ENCODE peak calls at places on chromosomes 6 and 20, in seven cellular contexts. P is AG04450; G is C1 segment of cervical spinal cord; F is activated naive CD8-positive, alpha-beta T cell treated with anti-CD3 and anti-CD28 coated beads, Interleukin-2, amount 10 ng/mL, durations not matched to agents 7 days and 5 days; D is aorta; V is GM13977; U is sciatic nerve. E is an unnamed sample.

GRCh38 chr6:116369540-116370327 is 1.0 kb upstream of the DSE start:
- DNase-seq in V (no peak), G (no peak), P (no peak), U (no peak), F (no peak), D (no peak), E (peak; percentile 26)

GRCh38 chr6:163711615-163712568 is 297.4 kb downstream of the QKI start:
- DNase-seq in D (peak; percentile 87), V (peak; percentile 31), F (no peak), U (peak; percentile 83), P (no peak), G (no peak), E (no peak)

GRCh38 chr6:9399916-9400315 is 964.6 kb upstream of the SLC35B3 start:
- DNase-seq in V (no peak), P (no peak), F (no peak), D (no peak), G (no peak), U (no peak), E (no peak)

GRCh38 chr6:159862103-159862502 is 28.7 kb upstream of the MAS1 start:
- DNase-seq in U (no peak), F (no peak), P (no peak), V (no peak), G (no peak), D (no peak), E (no peak)

GRCh38 chr20:63653974-63654680 is 903 bp upstream of the STMN3 start:
- DNase-seq in F (no peak), P (no peak), V (no peak), U (no peak), D (no peak), G (no peak), E (no peak)

GRCh38 chr6:139777202-139777970 is 402.9 kb upstream of the CITED2 start:
- DNase-seq in P (no peak), V (no peak), F (no peak), D (no peak), G (no peak), U (no peak), E (no peak)

GRCh38 chr20:45892049-45892816 is 1.1 kb downstream of the CTSA start:
- DNase-seq in F (no peak), G (no peak), V (no peak), U (no peak), P (no peak), D (peak; percentile 52), E (no peak)

GRCh38 chr6:79152269-79152737 is 74.2 kb upstream of the PHIP start:
- DNase-seq in V (no peak), P (no peak), G (no peak), U (no peak), D (no peak), F (no peak), E (no peak)

GRCh38 chr6:36040958-36041357 is 13.3 kb downstream of the MAPK14 start:
- DNase-seq in D (no peak), V (no peak), U (no peak), F (no peak), P (no peak), G (no peak), E (no peak)

GRCh38 chr20:44231713-44232468 is 15.2 kb upstream of the GDAP1L1 start:
- DNase-seq in U (no peak), D (no peak), F (no peak), G (no peak), P (no peak), V (no peak), E (no peak)

GRCh38 chr20:40966103-40966502 is 62.5 kb upstream of the TOP1 start:
- DNase-seq in V (peak; percentile 17), F (no peak), G (no peak), D (no peak), U (no peak), P (no peak), E (no peak)

GRCh38 chr6:33702345-33702977 is 9.0 kb downstream of the UQCC2 start:
- DNase-seq in U (no peak), V (no peak), G (no peak), F (no peak), P (peak; percentile 29), D (no peak), E (peak; percentile 30)

GRCh38 chr6:102799051-102799450 is 1405.5 kb downstream of the GRIK2 start:
- DNase-seq in G (no peak), P (no peak), F (no peak), U (no peak), V (no peak), D (no peak), E (no peak)

GRCh38 chr20:44089987-44090674 is 96.9 kb downstream of the JPH2 start:
- DNase-seq in V (peak; percentile 59), F (no peak), U (peak; percentile 15), G (no peak), P (no peak), D (no peak), E (peak; percentile 68)

GRCh38 chr6:1636971-1637871 is 27.5 kb downstream of the FOXC1 start:
- DNase-seq in P (no peak), G (no peak), F (no peak), V (no peak), D (no peak), U (peak; percentile 27), E (no peak)

GRCh38 chr6:45548657-45549515 is 171.2 kb upstream of the SUPT3H start:
- DNase-seq in D (no peak), P (no peak), U (no peak), F (no peak), V (peak; percentile 36), G (no peak), E (peak; percentile 32)

GRCh38 chr20:63191400-63191799 is 24.5 kb downstream of the YTHDF1 start:
- DNase-seq in V (no peak), F (no peak), U (no peak), D (no peak), G (no peak), P (no peak), E (no peak)

GRCh38 chr6:32906539-32906938 is 34.3 kb downstream of the HLA-DMB start:
- DNase-seq in P (no peak), F (no peak), V (no peak), U (no peak), G (no peak), D (no peak), E (no peak)

GRCh38 chr20:36121981-36122930 is 32.3 kb upstream of the EPB41L1 start:
- DNase-seq in D (no peak), G (no peak), V (no peak), F (no peak), P (no peak), U (no peak), E (no peak)

GRCh38 chr6:18457065-18457817 is 70.1 kb downstream of the RNF144B start:
- DNase-seq in U (no peak), F (no peak), P (no peak), V (no peak), G (no peak), D (no peak), E (no peak)

GRCh38 chr6:16849280-16850210 is 88.3 kb upstream of the ATXN1 start:
- DNase-seq in V (no peak), G (no peak), D (no peak), F (no peak), P (peak; percentile 11), U (no peak), E (no peak)

GRCh38 chr20:57114290-57115005 is 152.0 kb downstream of the BMP7 start:
- DNase-seq in F (no peak), G (no peak), P (no peak), U (no peak), D (no peak), V (no peak), E (no peak)

GRCh38 chr20:46251211-46251673 is 57.1 kb downstream of the CDH22 start:
- DNase-seq in U (no peak), D (no peak), P (no peak), V (no peak), G (no peak), F (no peak), E (no peak)

GRCh38 chr20:23445596-23446217 is 6.2 kb downstream of the CSTL1 start:
- DNase-seq in F (no peak), D (no peak), G (no peak), U (no peak), P (no peak), V (no peak), E (no peak)

GRCh38 chr6:45961125-45961524 is 54.5 kb downstream of the CLIC5 start:
- DNase-seq in F (no peak), U (no peak), D (no peak), V (no peak), P (no peak), G (no peak), E (no peak)

GRCh38 chr6:12751694-12752304 is 35.2 kb downstream of the PHACTR1 start:
- DNase-seq in P (no peak), G (no peak), F (peak; percentile 66), U (peak; percentile 66), V (peak; percentile 67), D (peak; percentile 61), E (peak; percentile 58)

GRCh38 chr6:33320315-33321181 is 3.0 kb upstream of the ZBTB22 start:
- DNase-seq in U (peak; percentile 73), F (no peak), V (no peak), P (peak; percentile 84), G (no peak), D (peak; percentile 89), E (no peak)

GRCh38 chr20:19864130-19864529 is 106.1 kb downstream of the RIN2 start:
- DNase-seq in P (no peak), F (no peak), G (no peak), U (no peak), V (no peak), D (no peak), E (no peak)

GRCh38 chr20:48626226-48626937 is 201.4 kb downstream of the PREX1 start:
- DNase-seq in V (no peak), P (no peak), F (no peak), D (peak; percentile 53), G (no peak), U (no peak), E (no peak)

GRCh38 chr6:45895569-45895968 is 120.1 kb downstream of the CLIC5 start:
- DNase-seq in G (no peak), V (no peak), P (no peak), D (no peak), F (no peak), U (no peak), E (no peak)

GRCh38 chr20:34473262-34473883 is 42.8 kb upstream of the DYNLRB1 start:
- DNase-seq in V (peak; percentile 39), P (no peak), F (peak; percentile 44), D (no peak), G (no peak), U (no peak), E (peak; percentile 41)

GRCh38 chr6:106473807-106474206 is 113.3 kb downstream of the CRYBG1 start:
- DNase-seq in V (no peak), D (no peak), G (no peak), P (peak; percentile 34), F (no peak), U (no peak), E (no peak)

GRCh38 chr6:149054559-149055194 is 262.8 kb upstream of the TAB2 start:
- DNase-seq in U (no peak), G (no peak), P (no peak), D (no peak), V (no peak), F (no peak), E (no peak)

GRCh38 chr6:167293590-167294091 is 2.5 kb downstream of the UNC93A start:
- DNase-seq in U (no peak), D (no peak), P (no peak), V (no peak), G (no peak), F (no peak), E (no peak)

GRCh38 chr20:34954905-34955231 is 738 bp downstream of the GSS start:
- DNase-seq in D (no peak), U (no peak), V (no peak), G (no peak), P (no peak), F (no peak), E (no peak)

GRCh38 chr6:154995241-154996162 is at the start of gene TIAM2:
- DNase-seq in D (peak; percentile 54), P (no peak), V (peak; percentile 64), U (no peak), F (peak; percentile 53), G (no peak), E (no peak)

GRCh38 chr6:10235339-10235738 is 179.5 kb downstream of the TFAP2A start:
- DNase-seq in P (no peak), V (no peak), D (no peak), F (no peak), U (no peak), G (no peak), E (no peak)

GRCh38 chr6:109300874-109301273 is 81.4 kb downstream of the CD164 start:
- DNase-seq in V (no peak), F (no peak), P (no peak), U (no peak), D (no peak), G (no peak), E (no peak)

E was measured in MM.1S.